ENCODE peak calls at places on chromosomes 12 and 14, in five cellular contexts. I is H9, M is neuronal stem cell, H is mesendoderm, T is mesenchymal stem cell. Q is an unnamed sample.

GRCh38 chr12:6914246-6914947 is at the start of gene ENO2:
- DNase-seq in H (peak; percentile 48), M (peak; percentile 56), T (peak; percentile 73), I (peak; percentile 71), Q (peak; percentile 63)

GRCh38 chr12:88868062-88868461 is 287.8 kb upstream of the KITLG start:
- DNase-seq in I (no peak), H (no peak), M (no peak), T (no peak), Q (peak; percentile 40)

GRCh38 chr12:92695577-92695976 is 7.2 kb upstream of the PLEKHG7 start:
- DNase-seq in M (no peak), I (no peak), T (no peak), H (no peak), Q (no peak)

GRCh38 chr14:41604793-41605534 is 1.7 kb upstream of the LRFN5 start:
- DNase-seq in H (peak; percentile 97), M (peak; percentile 81), I (peak; percentile 79), T (peak; percentile 92), Q (peak; percentile 86)

GRCh38 chr12:40212566-40212965 is 12.2 kb upstream of the LRRK2 start:
- DNase-seq in I (no peak), M (no peak), T (no peak), H (no peak), Q (no peak)

GRCh38 chr14:22185191-22185590 is 403.8 kb downstream of the DAD1 start:
- DNase-seq in H (no peak), T (peak; percentile 54), I (no peak), M (no peak), Q (peak; percentile 69)

GRCh38 chr12:64077922-64078321 is 144.2 kb downstream of the KICS2 start:
- DNase-seq in I (no peak), H (peak; percentile 40), T (peak; percentile 33), M (no peak), Q (no peak)

GRCh38 chr14:99177876-99178630 is 93.9 kb downstream of the BCL11B start:
- DNase-seq in H (no peak), M (no peak), I (peak; percentile 20), T (no peak), Q (no peak)

GRCh38 chr12:118537481-118537917 is 161.1 kb downstream of the SUDS3 start:
- DNase-seq in I (peak; percentile 58), H (no peak), T (no peak), M (no peak), Q (no peak)

GRCh38 chr14:61566537-61567225 is 128.6 kb upstream of the HIF1A start:
- DNase-seq in T (peak; percentile 66), I (no peak), M (no peak), H (no peak), Q (peak; percentile 76)

GRCh38 chr14:81386379-81386778 is 13.7 kb downstream of the STON2 start:
- DNase-seq in M (peak; percentile 38), I (no peak), T (no peak), H (no peak), Q (no peak)

GRCh38 chr14:77988966-77989365 is 181.2 kb upstream of the NRXN3 start:
- DNase-seq in M (no peak), H (no peak), T (no peak), I (no peak), Q (peak; percentile 48)

GRCh38 chr14:61511558-61511924 is 183.8 kb upstream of the HIF1A start:
- DNase-seq in M (no peak), T (no peak), I (no peak), H (no peak), Q (no peak)

GRCh38 chr14:61120576-61120975 is 139.5 kb downstream of the SLC38A6 start:
- DNase-seq in M (no peak), I (no peak), T (no peak), H (no peak), Q (no peak)

GRCh38 chr12:5375547-5376295 is 56.2 kb upstream of the NTF3 start:
- DNase-seq in I (no peak), H (no peak), M (no peak), T (no peak), Q (no peak)

GRCh38 chr12:12034344-12034743 is 36.4 kb upstream of the BCL2L14 start:
- DNase-seq in H (no peak), T (no peak), I (no peak), M (no peak), Q (no peak)
- H3K4me1 ChIP-seq in H (peaks cover 6% of the 10 kb centered on the region), T (peaks cover 2% of the 10 kb centered on the region), I (peaks cover 2% of the 10 kb centered on the region), M (no peaks in the 10 kb centered on the region), Q (no peaks in the 10 kb centered on the region)

GRCh38 chr12:55392032-55392795 is 8.1 kb upstream of the OR6C65 start:
- DNase-seq in H (no peak), M (no peak), T (no peak), I (peak; percentile 39), Q (no peak)
- H3K23ac ChIP-seq in H (no peak overlapping the region), M (peak overlapping the region; percentile 12), T (no peak overlapping the region), I (no peak overlapping the region), Q (no peak overlapping the region)

DNA sequence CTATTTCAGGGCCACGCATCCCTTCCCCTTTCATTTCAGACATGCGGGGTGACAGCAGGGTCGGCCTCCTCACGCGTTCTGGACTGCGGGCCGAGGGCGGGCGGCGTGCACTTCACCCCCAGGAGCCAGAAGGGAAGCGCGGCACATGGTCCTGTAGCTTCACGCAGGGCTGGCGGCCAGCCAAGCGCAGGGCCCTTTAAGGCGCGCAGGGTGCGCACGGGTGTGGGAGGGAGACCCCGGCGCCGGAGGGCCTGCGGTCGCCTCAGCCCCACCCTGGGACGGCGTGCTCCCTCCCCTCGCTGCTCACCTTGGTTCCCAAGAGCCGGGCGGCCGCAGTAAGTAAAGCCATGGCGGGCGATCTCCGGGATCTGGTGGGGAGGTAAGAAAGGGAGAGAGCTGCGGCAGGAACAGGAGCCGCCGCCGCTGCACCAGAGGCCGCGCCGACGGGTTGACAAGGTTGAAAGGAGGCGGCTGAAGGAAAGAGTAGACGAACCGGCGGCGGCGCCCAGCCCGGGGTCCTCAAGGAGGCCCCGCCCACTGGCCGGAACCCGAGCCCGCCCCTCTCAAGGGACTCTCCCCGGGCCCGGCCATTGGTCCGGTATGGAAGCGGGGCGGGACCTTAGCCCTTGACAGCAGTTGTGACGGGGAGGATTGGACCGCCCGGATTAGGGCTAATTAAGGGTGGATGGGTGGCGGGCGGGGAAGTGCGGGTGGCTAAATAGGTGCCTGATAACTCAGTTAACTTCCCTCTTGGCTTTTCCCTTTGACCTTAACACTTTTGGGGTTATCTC is at the start of gene CS:
- DNase-seq in T (peak; percentile 98), H (peak; percentile 99), I (peak; percentile 99), M (peak; percentile 96), Q (peak; percentile 95)
- H3K4me1 ChIP-seq in T (peaks cover 14% of the 10 kb centered on the region), H (peaks cover 7% of the 10 kb centered on the region), I (no peaks in the 10 kb centered on the region), M (peaks cover 10% of the 10 kb centered on the region), Q (peaks cover 9% of the 10 kb centered on the region)

DNA sequence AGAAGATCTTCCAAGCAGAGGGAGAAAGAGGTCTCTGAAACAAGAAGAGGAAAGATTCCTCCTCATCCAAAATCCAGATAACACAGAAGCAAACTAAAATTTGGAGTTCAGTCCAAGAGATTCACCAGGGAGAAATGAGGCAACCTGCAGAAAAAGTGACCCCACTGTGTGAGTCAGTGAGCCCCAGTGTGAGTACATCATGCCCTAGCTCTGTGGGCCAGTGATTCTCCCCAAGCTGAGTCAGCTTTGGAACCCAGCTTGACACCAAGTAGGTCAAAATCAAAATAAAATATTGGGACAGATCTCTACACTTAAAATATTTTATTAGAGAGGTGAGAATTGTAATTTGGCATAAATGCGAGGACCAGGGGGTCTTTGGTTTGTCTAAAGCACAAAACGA is 17.2 kb downstream of the CLEC2B start:
- DNase-seq in M (no peak), I (no peak), H (no peak), T (no peak), Q (no peak)
- H3K23ac ChIP-seq in M (no peak overlapping the region), I (no peak overlapping the region), H (no peak overlapping the region), T (no peak overlapping the region), Q (no peak overlapping the region)

DNA sequence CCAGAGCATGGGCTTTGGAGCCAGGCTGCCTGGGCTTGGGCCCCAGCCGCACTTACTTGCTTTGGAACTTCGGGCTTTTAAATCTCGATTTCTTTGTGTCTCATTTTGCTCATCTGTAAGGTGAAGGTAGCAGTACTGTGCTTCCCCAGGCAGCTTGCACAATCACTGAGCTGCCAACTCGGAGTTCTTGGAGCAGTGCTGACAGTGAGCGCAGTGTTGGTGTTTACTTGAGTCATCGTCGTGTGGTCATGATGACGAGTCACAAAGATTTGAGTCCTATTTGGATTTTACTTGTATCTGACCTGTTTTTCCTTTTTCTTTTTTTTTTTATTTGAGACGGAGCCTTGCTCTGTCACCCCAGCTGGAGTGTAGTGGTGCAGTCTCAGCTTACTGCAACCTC is 31.3 kb upstream of the ATF1 start:
- DNase-seq in M (no peak), H (no peak), I (no peak), T (peak; percentile 93), Q (peak; percentile 97)
- H3K4me1 ChIP-seq in M (no peaks in the 10 kb centered on the region), H (no peaks in the 10 kb centered on the region), I (no peaks in the 10 kb centered on the region), T (no peaks in the 10 kb centered on the region), Q (peaks cover 6% of the 10 kb centered on the region)

DNA sequence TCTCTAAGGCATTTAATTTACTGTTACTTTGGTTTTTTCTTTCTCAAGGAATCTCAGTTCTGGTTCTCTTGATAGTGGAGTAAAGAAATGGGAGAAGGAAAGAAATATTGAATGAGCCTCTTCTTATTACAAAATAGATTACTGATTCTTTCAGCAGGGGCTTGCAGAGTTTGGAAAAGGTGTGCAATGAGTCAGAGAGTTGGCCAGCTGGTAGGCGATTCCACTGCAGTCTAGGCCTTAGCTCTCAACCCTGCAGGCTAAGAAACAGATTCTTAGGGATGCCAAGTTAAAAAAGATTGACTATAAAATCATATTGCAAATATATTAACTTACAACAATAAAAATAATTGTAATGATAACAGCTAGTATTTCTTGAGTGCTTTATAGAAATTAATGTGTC is 25.8 kb downstream of the NR1H4 start:
- DNase-seq in M (no peak), H (no peak), T (no peak), I (no peak), Q (no peak)
- H3K23ac ChIP-seq in M (no peak overlapping the region), H (no peak overlapping the region), T (no peak overlapping the region), I (no peak overlapping the region), Q (no peak overlapping the region)

DNA sequence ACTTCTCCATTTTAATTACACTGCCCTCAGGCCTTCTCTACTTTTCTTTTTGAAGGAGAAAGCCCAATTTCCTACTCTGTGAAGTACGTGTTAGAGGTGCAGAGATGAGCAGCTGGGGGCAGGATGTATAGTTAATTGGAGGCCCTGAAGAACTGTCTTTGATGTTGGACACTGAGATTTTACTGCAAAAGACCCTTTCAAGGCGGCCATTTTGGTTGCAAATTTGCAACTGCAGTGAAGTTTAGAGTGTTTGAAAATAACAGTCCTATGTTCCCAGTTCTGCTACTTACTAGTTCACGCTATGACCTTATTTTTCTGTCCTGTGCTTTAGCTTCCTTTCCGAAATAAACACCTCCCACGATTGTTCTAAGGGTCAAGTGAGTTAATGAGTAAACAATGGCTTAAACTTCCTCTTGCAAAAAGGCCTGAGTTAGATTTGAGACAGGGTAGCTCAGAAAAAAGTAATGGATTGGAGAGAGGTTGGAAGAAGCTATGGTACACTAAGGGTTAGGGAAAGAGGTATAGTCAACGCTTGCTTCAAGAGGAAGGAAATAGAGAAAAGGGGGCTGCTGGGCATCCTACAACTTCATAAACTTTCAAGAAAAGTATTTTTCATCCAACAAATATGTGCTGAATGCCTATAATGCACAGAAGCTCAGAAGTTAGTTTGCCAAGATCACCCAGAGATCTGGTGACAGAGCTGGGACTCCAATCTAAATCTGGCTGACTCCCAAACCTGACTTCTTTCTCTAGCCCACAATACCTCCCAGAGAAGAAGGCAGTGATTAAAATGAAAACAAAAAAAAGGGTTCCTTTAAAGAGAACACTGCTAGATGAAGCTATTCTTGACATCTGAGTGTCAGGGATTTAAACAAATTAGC is 26.4 kb upstream of the DICER1 start:
- DNase-seq in M (no peak), T (peak; percentile 23), H (no peak), I (no peak), Q (no peak)
- H3K4me1 ChIP-seq in M (no peaks in the 10 kb centered on the region), T (peaks cover 6% of the 10 kb centered on the region), H (no peaks in the 10 kb centered on the region), I (no peaks in the 10 kb centered on the region), Q (peaks cover 4% of the 10 kb centered on the region)